ENCODE peak calls at places on chromosome 3, in ten cellular contexts. One of them, this sample, is unnamed.

GRCh38 chr3:119149484-119149883 is 3.5 kb downstream of the TEX55 start:
- DNase-seq in progenitor cell of endocrine pancreas: no peak
- DNase-seq in type B pancreatic cell: no peak
- DNase-seq in GDM1: no peak
- DNase-seq in activated naive CD4-positive, alpha-beta T cell treated with anti-CD3 and anti-CD28 coated beads, Interleukin-2, amount 10 ng/mL, durations not matched to agents 7 days and 5 days: no peak
- DNase-seq in HCT116: no peak
- DNase-seq in caudate nucleus: no peak
- DNase-seq in SW480: no peak
- DNase-seq in central memory CD4-positive, alpha-beta T cell: no peak
- DNase-seq in GM03348: no peak
- DNase-seq in this sample: no peak

GRCh38 chr3:12395349-12396012 is 88.8 kb upstream of the TSEN2 start:
- DNase-seq in progenitor cell of endocrine pancreas: no peak
- DNase-seq in type B pancreatic cell: no peak
- DNase-seq in GDM1: no peak
- DNase-seq in activated naive CD4-positive, alpha-beta T cell treated with anti-CD3 and anti-CD28 coated beads, Interleukin-2, amount 10 ng/mL, durations not matched to agents 7 days and 5 days: no peak
- DNase-seq in HCT116: no peak
- DNase-seq in caudate nucleus: no peak
- DNase-seq in SW480: no peak
- DNase-seq in central memory CD4-positive, alpha-beta T cell: no peak
- DNase-seq in GM03348: peak
- DNase-seq in this sample: no peak

GRCh38 chr3:134641671-134642300 is 9.0 kb downstream of the KY start:
- DNase-seq in progenitor cell of endocrine pancreas: peak
- DNase-seq in type B pancreatic cell: no peak
- DNase-seq in GDM1: no peak
- DNase-seq in activated naive CD4-positive, alpha-beta T cell treated with anti-CD3 and anti-CD28 coated beads, Interleukin-2, amount 10 ng/mL, durations not matched to agents 7 days and 5 days: no peak
- DNase-seq in HCT116: no peak
- DNase-seq in caudate nucleus: no peak
- DNase-seq in SW480: no peak
- DNase-seq in central memory CD4-positive, alpha-beta T cell: no peak
- DNase-seq in GM03348: no peak
- DNase-seq in this sample: no peak

GRCh38 chr3:129892857-129893615 is 475 bp downstream of the TMCC1 start:
- DNase-seq in progenitor cell of endocrine pancreas: peak
- DNase-seq in type B pancreatic cell: peak
- DNase-seq in GDM1: peak
- DNase-seq in activated naive CD4-positive, alpha-beta T cell treated with anti-CD3 and anti-CD28 coated beads, Interleukin-2, amount 10 ng/mL, durations not matched to agents 7 days and 5 days: peak
- DNase-seq in HCT116: no peak
- DNase-seq in caudate nucleus: peak
- DNase-seq in SW480: peak
- DNase-seq in central memory CD4-positive, alpha-beta T cell: peak
- DNase-seq in GM03348: no peak
- DNase-seq in this sample: peak

GRCh38 chr3:193132923-193133463 is 108.0 kb upstream of the PLAAT1 start:
- DNase-seq in progenitor cell of endocrine pancreas: no peak
- DNase-seq in type B pancreatic cell: no peak
- DNase-seq in GDM1: no peak
- DNase-seq in activated naive CD4-positive, alpha-beta T cell treated with anti-CD3 and anti-CD28 coated beads, Interleukin-2, amount 10 ng/mL, durations not matched to agents 7 days and 5 days: no peak
- DNase-seq in HCT116: no peak
- DNase-seq in caudate nucleus: no peak
- DNase-seq in SW480: no peak
- DNase-seq in central memory CD4-positive, alpha-beta T cell: no peak
- DNase-seq in GM03348: no peak
- DNase-seq in this sample: no peak

GRCh38 chr3:143084856-143085731 is 34.5 kb upstream of the CHST2 start:
- DNase-seq in progenitor cell of endocrine pancreas: no peak
- DNase-seq in type B pancreatic cell: no peak
- DNase-seq in GDM1: peak
- DNase-seq in activated naive CD4-positive, alpha-beta T cell treated with anti-CD3 and anti-CD28 coated beads, Interleukin-2, amount 10 ng/mL, durations not matched to agents 7 days and 5 days: no peak
- DNase-seq in HCT116: no peak
- DNase-seq in caudate nucleus: no peak
- DNase-seq in SW480: no peak
- DNase-seq in central memory CD4-positive, alpha-beta T cell: no peak
- DNase-seq in GM03348: peak
- DNase-seq in this sample: no peak

GRCh38 chr3:123270818-123271217 is 69.1 kb downstream of the SEC22A start:
- DNase-seq in progenitor cell of endocrine pancreas: no peak
- DNase-seq in type B pancreatic cell: no peak
- DNase-seq in GDM1: no peak
- DNase-seq in activated naive CD4-positive, alpha-beta T cell treated with anti-CD3 and anti-CD28 coated beads, Interleukin-2, amount 10 ng/mL, durations not matched to agents 7 days and 5 days: no peak
- DNase-seq in HCT116: no peak
- DNase-seq in caudate nucleus: no peak
- DNase-seq in SW480: no peak
- DNase-seq in central memory CD4-positive, alpha-beta T cell: no peak
- DNase-seq in GM03348: no peak
- DNase-seq in this sample: no peak

GRCh38 chr3:111103807-111104206 is 32.2 kb downstream of the NECTIN3 start:
- DNase-seq in progenitor cell of endocrine pancreas: no peak
- DNase-seq in type B pancreatic cell: no peak
- DNase-seq in GDM1: no peak
- DNase-seq in activated naive CD4-positive, alpha-beta T cell treated with anti-CD3 and anti-CD28 coated beads, Interleukin-2, amount 10 ng/mL, durations not matched to agents 7 days and 5 days: no peak
- DNase-seq in HCT116: no peak
- DNase-seq in caudate nucleus: no peak
- DNase-seq in SW480: no peak
- DNase-seq in central memory CD4-positive, alpha-beta T cell: no peak
- DNase-seq in GM03348: no peak
- DNase-seq in this sample: no peak

GRCh38 chr3:47057212-47057671 is 77.8 kb downstream of the NBEAL2 start:
- DNase-seq in progenitor cell of endocrine pancreas: no peak
- DNase-seq in type B pancreatic cell: no peak
- DNase-seq in GDM1: no peak
- DNase-seq in activated naive CD4-positive, alpha-beta T cell treated with anti-CD3 and anti-CD28 coated beads, Interleukin-2, amount 10 ng/mL, durations not matched to agents 7 days and 5 days: peak
- DNase-seq in HCT116: no peak
- DNase-seq in caudate nucleus: no peak
- DNase-seq in SW480: peak
- DNase-seq in central memory CD4-positive, alpha-beta T cell: peak
- DNase-seq in GM03348: peak
- DNase-seq in this sample: no peak

GRCh38 chr3:168024537-168024941 is 71.2 kb downstream of the GOLIM4 start:
- DNase-seq in progenitor cell of endocrine pancreas: no peak
- DNase-seq in type B pancreatic cell: no peak
- DNase-seq in GDM1: peak
- DNase-seq in activated naive CD4-positive, alpha-beta T cell treated with anti-CD3 and anti-CD28 coated beads, Interleukin-2, amount 10 ng/mL, durations not matched to agents 7 days and 5 days: peak
- DNase-seq in HCT116: peak
- DNase-seq in caudate nucleus: no peak
- DNase-seq in SW480: peak
- DNase-seq in central memory CD4-positive, alpha-beta T cell: no peak
- DNase-seq in GM03348: peak
- DNase-seq in this sample: no peak

GRCh38 chr3:94928921-94929320 is 866.1 kb downstream of the NSUN3 start:
- DNase-seq in progenitor cell of endocrine pancreas: no peak
- DNase-seq in type B pancreatic cell: no peak
- DNase-seq in GDM1: no peak
- DNase-seq in activated naive CD4-positive, alpha-beta T cell treated with anti-CD3 and anti-CD28 coated beads, Interleukin-2, amount 10 ng/mL, durations not matched to agents 7 days and 5 days: no peak
- DNase-seq in HCT116: no peak
- DNase-seq in caudate nucleus: no peak
- DNase-seq in SW480: peak
- DNase-seq in central memory CD4-positive, alpha-beta T cell: no peak
- DNase-seq in GM03348: no peak
- DNase-seq in this sample: no peak

GRCh38 chr3:34263014-34263714 is 464.7 kb downstream of the PDCD6IP start:
- DNase-seq in progenitor cell of endocrine pancreas: no peak
- DNase-seq in type B pancreatic cell: no peak
- DNase-seq in GDM1: peak
- DNase-seq in activated naive CD4-positive, alpha-beta T cell treated with anti-CD3 and anti-CD28 coated beads, Interleukin-2, amount 10 ng/mL, durations not matched to agents 7 days and 5 days: no peak
- DNase-seq in HCT116: no peak
- DNase-seq in caudate nucleus: no peak
- DNase-seq in SW480: no peak
- DNase-seq in central memory CD4-positive, alpha-beta T cell: no peak
- DNase-seq in GM03348: no peak
- DNase-seq in this sample: no peak

GRCh38 chr3:127371846-127372245 is 84.0 kb upstream of the PRR20G start:
- DNase-seq in progenitor cell of endocrine pancreas: no peak
- DNase-seq in type B pancreatic cell: no peak
- DNase-seq in GDM1: no peak
- DNase-seq in activated naive CD4-positive, alpha-beta T cell treated with anti-CD3 and anti-CD28 coated beads, Interleukin-2, amount 10 ng/mL, durations not matched to agents 7 days and 5 days: no peak
- DNase-seq in HCT116: no peak
- DNase-seq in caudate nucleus: no peak
- DNase-seq in SW480: no peak
- DNase-seq in central memory CD4-positive, alpha-beta T cell: no peak
- DNase-seq in GM03348: no peak
- DNase-seq in this sample: no peak

GRCh38 chr3:4394567-4394966 is 72.5 kb downstream of the SUMF1 start:
- DNase-seq in progenitor cell of endocrine pancreas: no peak
- DNase-seq in type B pancreatic cell: no peak
- DNase-seq in GDM1: no peak
- DNase-seq in activated naive CD4-positive, alpha-beta T cell treated with anti-CD3 and anti-CD28 coated beads, Interleukin-2, amount 10 ng/mL, durations not matched to agents 7 days and 5 days: no peak
- DNase-seq in HCT116: no peak
- DNase-seq in caudate nucleus: no peak
- DNase-seq in SW480: no peak
- DNase-seq in central memory CD4-positive, alpha-beta T cell: no peak
- DNase-seq in GM03348: no peak
- DNase-seq in this sample: no peak

GRCh38 chr3:64616953-64617352 is 70.8 kb downstream of the ADAMTS9 start:
- DNase-seq in progenitor cell of endocrine pancreas: no peak
- DNase-seq in type B pancreatic cell: no peak
- DNase-seq in GDM1: no peak
- DNase-seq in activated naive CD4-positive, alpha-beta T cell treated with anti-CD3 and anti-CD28 coated beads, Interleukin-2, amount 10 ng/mL, durations not matched to agents 7 days and 5 days: no peak
- DNase-seq in HCT116: no peak
- DNase-seq in caudate nucleus: no peak
- DNase-seq in SW480: no peak
- DNase-seq in central memory CD4-positive, alpha-beta T cell: no peak
- DNase-seq in GM03348: no peak
- DNase-seq in this sample: no peak

GRCh38 chr3:12982619-12983101 is 90.6 kb downstream of the IQSEC1 start:
- DNase-seq in progenitor cell of endocrine pancreas: no peak
- DNase-seq in type B pancreatic cell: no peak
- DNase-seq in GDM1: no peak
- DNase-seq in activated naive CD4-positive, alpha-beta T cell treated with anti-CD3 and anti-CD28 coated beads, Interleukin-2, amount 10 ng/mL, durations not matched to agents 7 days and 5 days: no peak
- DNase-seq in HCT116: no peak
- DNase-seq in caudate nucleus: no peak
- DNase-seq in SW480: no peak
- DNase-seq in central memory CD4-positive, alpha-beta T cell: no peak
- DNase-seq in GM03348: no peak
- DNase-seq in this sample: no peak

GRCh38 chr3:13548696-13549512 is at the start of gene FBLN2:
- DNase-seq in progenitor cell of endocrine pancreas: peak
- DNase-seq in type B pancreatic cell: no peak
- DNase-seq in GDM1: no peak
- DNase-seq in activated naive CD4-positive, alpha-beta T cell treated with anti-CD3 and anti-CD28 coated beads, Interleukin-2, amount 10 ng/mL, durations not matched to agents 7 days and 5 days: no peak
- DNase-seq in HCT116: no peak
- DNase-seq in caudate nucleus: no peak
- DNase-seq in SW480: no peak
- DNase-seq in central memory CD4-positive, alpha-beta T cell: no peak
- DNase-seq in GM03348: peak
- DNase-seq in this sample: no peak

GRCh38 chr3:14317057-14317553 is 85.3 kb upstream of the SLC6A6 start:
- DNase-seq in progenitor cell of endocrine pancreas: no peak
- DNase-seq in type B pancreatic cell: no peak
- DNase-seq in GDM1: no peak
- DNase-seq in activated naive CD4-positive, alpha-beta T cell treated with anti-CD3 and anti-CD28 coated beads, Interleukin-2, amount 10 ng/mL, durations not matched to agents 7 days and 5 days: no peak
- DNase-seq in HCT116: no peak
- DNase-seq in caudate nucleus: no peak
- DNase-seq in SW480: peak
- DNase-seq in central memory CD4-positive, alpha-beta T cell: no peak
- DNase-seq in GM03348: no peak
- DNase-seq in this sample: no peak

GRCh38 chr3:126515066-126515706 is 2.4 kb downstream of the UROC1 start:
- DNase-seq in progenitor cell of endocrine pancreas: no peak
- DNase-seq in type B pancreatic cell: no peak
- DNase-seq in GDM1: no peak
- DNase-seq in activated naive CD4-positive, alpha-beta T cell treated with anti-CD3 and anti-CD28 coated beads, Interleukin-2, amount 10 ng/mL, durations not matched to agents 7 days and 5 days: no peak
- DNase-seq in HCT116: no peak
- DNase-seq in caudate nucleus: no peak
- DNase-seq in SW480: peak
- DNase-seq in central memory CD4-positive, alpha-beta T cell: no peak
- DNase-seq in GM03348: no peak
- DNase-seq in this sample: no peak

GRCh38 chr3:49671291-49672288 is 2.6 kb upstream of the APEH start:
- DNase-seq in progenitor cell of endocrine pancreas: peak
- DNase-seq in type B pancreatic cell: no peak
- DNase-seq in GDM1: no peak
- DNase-seq in activated naive CD4-positive, alpha-beta T cell treated with anti-CD3 and anti-CD28 coated beads, Interleukin-2, amount 10 ng/mL, durations not matched to agents 7 days and 5 days: peak
- DNase-seq in HCT116: peak
- DNase-seq in caudate nucleus: no peak
- DNase-seq in SW480: peak
- DNase-seq in central memory CD4-positive, alpha-beta T cell: peak
- DNase-seq in GM03348: peak
- DNase-seq in this sample: no peak

GRCh38 chr3:99866167-99866810 is 48.6 kb downstream of the CMSS1 start:
- DNase-seq in progenitor cell of endocrine pancreas: no peak
- DNase-seq in type B pancreatic cell: no peak
- DNase-seq in GDM1: no peak
- DNase-seq in activated naive CD4-positive, alpha-beta T cell treated with anti-CD3 and anti-CD28 coated beads, Interleukin-2, amount 10 ng/mL, durations not matched to agents 7 days and 5 days: no peak
- DNase-seq in HCT116: no peak
- DNase-seq in caudate nucleus: no peak
- DNase-seq in SW480: no peak
- DNase-seq in central memory CD4-positive, alpha-beta T cell: no peak
- DNase-seq in GM03348: peak
- DNase-seq in this sample: no peak

GRCh38 chr3:157127831-157128767 is 31.8 kb downstream of the CCNL1 start:
- DNase-seq in progenitor cell of endocrine pancreas: no peak
- DNase-seq in type B pancreatic cell: no peak
- DNase-seq in GDM1: no peak
- DNase-seq in activated naive CD4-positive, alpha-beta T cell treated with anti-CD3 and anti-CD28 coated beads, Interleukin-2, amount 10 ng/mL, durations not matched to agents 7 days and 5 days: peak
- DNase-seq in HCT116: peak
- DNase-seq in caudate nucleus: no peak
- DNase-seq in SW480: peak
- DNase-seq in central memory CD4-positive, alpha-beta T cell: peak
- DNase-seq in GM03348: peak
- DNase-seq in this sample: no peak

GRCh38 chr3:135499426-135499825 is 466.1 kb upstream of the PPP2R3A start:
- DNase-seq in progenitor cell of endocrine pancreas: no peak
- DNase-seq in type B pancreatic cell: no peak
- DNase-seq in GDM1: no peak
- DNase-seq in activated naive CD4-positive, alpha-beta T cell treated with anti-CD3 and anti-CD28 coated beads, Interleukin-2, amount 10 ng/mL, durations not matched to agents 7 days and 5 days: no peak
- DNase-seq in HCT116: no peak
- DNase-seq in caudate nucleus: no peak
- DNase-seq in SW480: no peak
- DNase-seq in central memory CD4-positive, alpha-beta T cell: no peak
- DNase-seq in GM03348: no peak
- DNase-seq in this sample: no peak

GRCh38 chr3:52043750-52044149 is 12.6 kb downstream of the DUSP7 start:
- DNase-seq in progenitor cell of endocrine pancreas: no peak
- DNase-seq in type B pancreatic cell: no peak
- DNase-seq in GDM1: no peak
- DNase-seq in activated naive CD4-positive, alpha-beta T cell treated with anti-CD3 and anti-CD28 coated beads, Interleukin-2, amount 10 ng/mL, durations not matched to agents 7 days and 5 days: no peak
- DNase-seq in HCT116: no peak
- DNase-seq in caudate nucleus: no peak
- DNase-seq in SW480: no peak
- DNase-seq in central memory CD4-positive, alpha-beta T cell: no peak
- DNase-seq in GM03348: no peak
- DNase-seq in this sample: no peak

GRCh38 chr3:14780927-14781507 is 37.7 kb upstream of the FGD5 start:
- DNase-seq in progenitor cell of endocrine pancreas: peak
- DNase-seq in type B pancreatic cell: no peak
- DNase-seq in GDM1: peak
- DNase-seq in activated naive CD4-positive, alpha-beta T cell treated with anti-CD3 and anti-CD28 coated beads, Interleukin-2, amount 10 ng/mL, durations not matched to agents 7 days and 5 days: peak
- DNase-seq in HCT116: peak
- DNase-seq in caudate nucleus: no peak
- DNase-seq in SW480: peak
- DNase-seq in central memory CD4-positive, alpha-beta T cell: no peak
- DNase-seq in GM03348: peak
- DNase-seq in this sample: no peak

GRCh38 chr3:64345351-64345750 is 120.1 kb upstream of the PRICKLE2 start:
- DNase-seq in progenitor cell of endocrine pancreas: no peak
- DNase-seq in type B pancreatic cell: no peak
- DNase-seq in GDM1: no peak
- DNase-seq in activated naive CD4-positive, alpha-beta T cell treated with anti-CD3 and anti-CD28 coated beads, Interleukin-2, amount 10 ng/mL, durations not matched to agents 7 days and 5 days: no peak
- DNase-seq in HCT116: no peak
- DNase-seq in caudate nucleus: no peak
- DNase-seq in SW480: no peak
- DNase-seq in central memory CD4-positive, alpha-beta T cell: no peak
- DNase-seq in GM03348: peak
- DNase-seq in this sample: no peak

This sample was measured in substantia nigra.